ENCODE peak calls at places on chromosomes 7 and 10, in six cellular contexts. A is Peyer's patch; S is IMR-90; U is Caco-2; Z is CD4-positive, alpha-beta memory T cell; O is MM.1S. R is an unnamed sample. For H3K9me3, the result is how much of the 10 kb centered on the place peaks cover.

GRCh38 chr10:106957825-106958581 is 206.5 kb downstream of the SORCS1 start:
- DNase-seq in U (no peak), O (no peak), S (no peak), Z (no peak), A (no peak), R (no peak)

GRCh38 chr7:151349507-151349853 is 7.9 kb downstream of the NUB1 start:
- DNase-seq in S (no peak), A (peak), Z (no peak), O (no peak), U (no peak), R (no peak)

GRCh38 chr10:104501449-104501848 is 139.6 kb upstream of the SORCS3 start:
- DNase-seq in U (no peak), Z (no peak), S (no peak), A (no peak), O (no peak), R (no peak)

GRCh38 chr7:106284516-106285050 is at the start of gene NAMPT:
- DNase-seq in O (peak), A (peak), U (peak), S (no peak), Z (no peak), R (no peak)

GRCh38 chr10:100007239-100008141 is 2.3 kb downstream of the DNMBP start:
- DNase-seq in Z (no peak), U (no peak), O (no peak), S (no peak), A (no peak), R (no peak)

GRCh38 chr10:35027567-35027966 is 62.6 kb downstream of the CUL2 start:
- DNase-seq in S (peak), A (no peak), Z (no peak), O (peak), U (no peak), R (no peak)

GRCh38 chr10:124917168-124917938 is 24.6 kb upstream of the ZRANB1 start:
- DNase-seq in Z (peak), A (peak), S (peak), U (peak), O (peak), R (no peak)

GRCh38 chr10:15419279-15419874 is 48.3 kb upstream of the FAM171A1 start:
- DNase-seq in A (no peak), Z (peak), U (no peak), S (peak), O (peak), R (no peak)

GRCh38 chr7:106372121-106372520 is 87.3 kb upstream of the NAMPT start:
- DNase-seq in Z (no peak), S (peak), A (no peak), U (no peak), O (no peak), R (no peak)

GRCh38 chr10:84291389-84291788 is 37.0 kb upstream of the CCSER2 start:
- DNase-seq in Z (no peak), A (no peak), S (peak), U (no peak), O (peak), R (no peak)

GRCh38 chr7:18320971-18321567 is 174.5 kb upstream of the HDAC9 start:
- DNase-seq in U (no peak), Z (peak), S (peak), O (peak), A (no peak), R (no peak)

GRCh38 chr10:120451968-120452367 is 5.1 kb upstream of the PLPP4 start:
- DNase-seq in A (no peak), U (no peak), O (no peak), Z (no peak), S (no peak), R (no peak)

GRCh38 chr7:102289051-102289450 is 2.4 kb downstream of the SH2B2 start:
- DNase-seq in O (peak), A (peak), S (no peak), Z (no peak), U (no peak), R (no peak)

GRCh38 chr10:4825868-4826787 is at the start of gene AKR1E2:
- DNase-seq in S (peak), A (peak), U (peak), O (peak), Z (peak), R (peak)

GRCh38 chr10:93815304-93816091 is 57.8 kb downstream of the LGI1 start:
- DNase-seq in U (peak), Z (no peak), O (no peak), A (no peak), S (no peak), R (no peak)

GRCh38 chr10:122127943-122128342 is 139.0 kb downstream of the TACC2 start:
- DNase-seq in A (no peak), Z (no peak), U (no peak), S (peak), O (peak), R (no peak)

GRCh38 chr7:133275008-133275407 is 22.1 kb downstream of the EXOC4 start:
- DNase-seq in O (no peak), A (no peak), U (no peak), S (no peak), Z (no peak), R (no peak)

GRCh38 chr7:95910341-95910740 is 138.0 kb downstream of the DYNC1I1 start:
- DNase-seq in S (no peak), O (no peak), A (no peak), U (no peak), Z (no peak), R (no peak)

GRCh38 chr10:4721994-4722753 is 103.8 kb upstream of the AKR1E2 start:
- DNase-seq in A (no peak), U (no peak), S (peak), O (no peak), Z (no peak), R (no peak)

GRCh38 chr10:69721690-69722310 is 79.9 kb upstream of the COL13A1 start:
- DNase-seq in A (no peak), S (peak), Z (no peak), U (no peak), O (no peak), R (no peak)

GRCh38 chr10:24214762-24215161 is 5.8 kb downstream of the KIAA1217 start:
- DNase-seq in S (no peak), O (no peak), Z (no peak), U (no peak), A (no peak), R (no peak)

GRCh38 chr10:5656737-5657579 is 9.4 kb downstream of the ASB13 start:
- DNase-seq in U (peak), O (peak), A (no peak), Z (no peak), S (no peak), R (no peak)

DNA sequence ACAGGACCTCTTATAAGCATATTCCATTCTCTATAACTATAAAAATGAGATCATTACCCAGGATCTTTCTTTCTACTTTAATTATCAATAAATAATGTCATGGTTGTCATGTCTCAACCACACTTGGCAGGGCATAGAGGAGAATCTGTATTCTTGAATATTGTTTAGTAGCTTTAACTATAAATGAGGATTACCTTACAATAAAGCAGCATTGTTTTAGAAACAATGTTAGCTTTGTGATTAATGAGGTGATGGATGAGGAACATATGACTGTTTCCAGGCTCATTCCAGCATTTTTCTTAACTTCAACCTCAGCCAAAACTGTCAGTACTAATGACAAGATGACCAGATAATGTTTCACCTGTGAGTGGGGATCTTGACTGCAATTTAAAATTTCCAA is 90.4 kb downstream of the AGMO start:
- DNase-seq in A (no peak), U (no peak), Z (no peak), S (no peak), O (no peak), R (no peak)
- H3K9me3 ChIP-seq in A (under half), U (under half), Z (under half), S (under half), O (under half), R (under half)

GRCh38 chr7:19589436-19589835 is 119.4 kb downstream of the POLR1F start:
- DNase-seq in O (no peak), Z (no peak), S (no peak), A (no peak), U (no peak), R (no peak)

GRCh38 chr7:19587291-19587690 is 121.5 kb downstream of the POLR1F start:
- DNase-seq in A (no peak), S (no peak), Z (no peak), U (no peak), O (peak), R (no peak)

GRCh38 chr7:19585761-19586160 is 123.1 kb downstream of the POLR1F start:
- DNase-seq in U (no peak), Z (no peak), O (no peak), A (no peak), S (no peak), R (no peak)
- H3K9me3 ChIP-seq in U (under half), Z (under half), O (under half), A (under half), S (under half), R (under half)

GRCh38 chr7:32516551-32517082 is 21.3 kb downstream of the AVL9 start:
- DNase-seq in O (no peak), A (no peak), U (no peak), Z (no peak), S (no peak), R (no peak)
- H3K9me3 ChIP-seq in O (under half), A (under half), U (under half), Z (under half), S (under half), R (under half)

GRCh38 chr10:130510755-130511154 is 374.6 kb downstream of the GLRX3 start:
- DNase-seq in S (no peak), U (no peak), A (no peak), Z (no peak), O (no peak), R (no peak)

GRCh38 chr10:130512936-130513335 is 376.7 kb downstream of the GLRX3 start:
- DNase-seq in A (no peak), S (no peak), O (peak), U (no peak), Z (no peak), R (no peak)

GRCh38 chr10:130511801-130512200 is 375.6 kb downstream of the GLRX3 start:
- DNase-seq in A (no peak), Z (no peak), S (no peak), U (no peak), O (peak), R (no peak)

GRCh38 chr10:130507461-130507860 is 371.3 kb downstream of the GLRX3 start:
- DNase-seq in A (no peak), U (no peak), O (no peak), S (no peak), Z (no peak), R (no peak)

GRCh38 chr10:130509881-130510689 is 373.9 kb downstream of the GLRX3 start:
- DNase-seq in U (no peak), O (no peak), S (no peak), A (no peak), Z (no peak), R (no peak)
- H3K9me3 ChIP-seq in U (under half), O (under half), S (half or more), A (under half), Z (under half), R (under half)